ENCODE peak calls at places on chromosomes 4 and X, in seven cellular contexts. Y is suprapubic skin, V is lower lobe of right lung, Q is right atrium auricular region, E is pancreas, B is tibial nerve, T is uterus. X is an unnamed sample.

GRCh38 chrX:39176105-39176504 is 374.8 kb downstream of the MID1IP1 start:
- DNase-seq in V (no peak), E (no peak), B (no peak), T (no peak), Q (no peak), Y (no peak), X (no peak)

GRCh38 chr4:69823481-69824186 is 36.3 kb downstream of the SULT1E1 start:
- DNase-seq in Y (no peak), B (no peak), Q (no peak), V (peak; percentile 71), E (peak; percentile 64), T (no peak), X (no peak)

GRCh38 chrX:1928805-1929204 is 313.9 kb downstream of the ASMT start:
- DNase-seq in E (no peak), Q (no peak), V (no peak), T (no peak), B (no peak), Y (no peak), X (no peak)

GRCh38 chr4:76203541-76203940 is 10.1 kb downstream of the SCARB2 start:
- DNase-seq in T (no peak), Q (no peak), Y (no peak), B (no peak), V (no peak), E (no peak), X (no peak)

GRCh38 chrX:2652106-2652505 is 39.0 kb upstream of the CD99 start:
- DNase-seq in T (no peak), Y (no peak), E (no peak), B (no peak), Q (no peak), V (no peak), X (no peak)

GRCh38 chr4:147772459-147772969 is 40.6 kb downstream of the ARHGAP10 start:
- DNase-seq in Q (no peak), B (no peak), V (no peak), T (no peak), E (no peak), Y (no peak), X (no peak)

GRCh38 chr4:114393295-114394038 is 205.1 kb upstream of the UGT8 start:
- DNase-seq in Y (no peak), T (no peak), B (no peak), Q (no peak), V (no peak), E (no peak), X (no peak)

GRCh38 chrX:104324871-104325585 is 70.3 kb upstream of the ESX1 start:
- DNase-seq in Y (no peak), T (no peak), E (no peak), V (no peak), B (no peak), Q (no peak), X (no peak)

GRCh38 chr4:123452585-123452984 is 56.0 kb downstream of the SPRY1 start:
- DNase-seq in T (peak; percentile 40), V (peak; percentile 70), Y (no peak), E (no peak), B (peak; percentile 83), Q (peak; percentile 63), X (peak; percentile 81)

GRCh38 chr4:141675384-141675783 is 39.0 kb downstream of the IL15 start:
- DNase-seq in Q (no peak), E (no peak), B (no peak), Y (no peak), T (no peak), V (no peak), X (no peak)

GRCh38 chr4:178577933-178578332 is 1135.7 kb upstream of the AGA start:
- DNase-seq in E (no peak), B (no peak), V (no peak), Q (no peak), Y (no peak), T (no peak), X (no peak)

GRCh38 chr4:85829276-85830051 is 354.5 kb downstream of the ARHGAP24 start:
- DNase-seq in Y (no peak), T (no peak), V (no peak), E (no peak), B (no peak), Q (no peak), X (no peak)

GRCh38 chrX:139932077-139932900 is 564 bp downstream of the ATP11C start:
- DNase-seq in Y (peak; percentile 74), T (peak; percentile 35), Q (no peak), V (peak; percentile 62), B (peak; percentile 20), E (peak; percentile 21), X (peak; percentile 74)

GRCh38 chr4:57233391-57233790 is 123.2 kb upstream of the IGFBP7 start:
- DNase-seq in B (no peak), V (no peak), Q (no peak), T (no peak), Y (no peak), E (no peak), X (no peak)

GRCh38 chrX:78029663-78030062 is 60.2 kb upstream of the PGAM4 start:
- DNase-seq in E (no peak), V (no peak), Q (no peak), B (peak; percentile 5), Y (no peak), T (no peak), X (no peak)

GRCh38 chr4:147110968-147111367 is 165.3 kb upstream of the TTC29 start:
- DNase-seq in B (no peak), Y (no peak), T (no peak), E (no peak), Q (no peak), V (no peak), X (no peak)

GRCh38 chrX:3219667-3220066 is 126.8 kb downstream of the MXRA5 start:
- DNase-seq in B (no peak), V (no peak), E (peak; percentile 56), Q (no peak), T (no peak), Y (no peak), X (no peak)

GRCh38 chrX:70468709-70469108 is 24.1 kb downstream of the DLG3 start:
- DNase-seq in E (no peak), Q (no peak), B (no peak), Y (no peak), T (no peak), V (no peak), X (no peak)

GRCh38 chr4:83662204-83662603 is 126.3 kb downstream of the GPAT3 start:
- DNase-seq in Y (no peak), V (no peak), B (no peak), E (no peak), T (no peak), Q (no peak), X (no peak)

GRCh38 chr4:83664071-83664470 is 128.2 kb downstream of the GPAT3 start:
- DNase-seq in E (no peak), V (no peak), Y (no peak), B (no peak), Q (no peak), T (no peak), X (no peak)

GRCh38 chr4:83658806-83659205 is 122.9 kb downstream of the GPAT3 start:
- DNase-seq in E (no peak), V (no peak), T (no peak), B (no peak), Y (no peak), Q (no peak), X (no peak)

GRCh38 chr4:83660578-83660977 is 124.7 kb downstream of the GPAT3 start:
- DNase-seq in V (no peak), E (no peak), B (no peak), T (no peak), Q (no peak), Y (no peak), X (no peak)

DNA sequence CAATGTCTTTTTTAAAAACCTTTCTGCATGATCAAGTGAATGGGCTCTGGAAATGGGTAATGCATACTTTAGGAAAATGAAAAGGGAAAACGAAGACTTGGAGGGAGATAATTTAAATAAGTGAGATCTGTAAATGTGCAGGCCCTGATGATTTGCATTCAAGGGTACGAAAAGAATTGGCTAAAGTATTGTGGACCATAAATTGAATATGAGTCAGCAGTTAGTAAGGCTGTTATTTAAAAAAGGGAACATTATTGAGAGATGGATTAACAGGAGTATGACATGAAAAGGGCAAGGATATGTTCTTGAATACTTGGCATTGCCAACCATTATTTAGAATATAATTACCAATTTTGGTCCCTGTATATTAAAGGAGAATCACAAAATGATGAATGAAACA is 125.5 kb downstream of the GPAT3 start:
- DNase-seq in B (no peak), V (no peak), Q (no peak), Y (no peak), T (no peak), E (no peak), X (no peak)
- H3K4me1 ChIP-seq in B (no peaks in the 10 kb centered on the region), V (no peaks in the 10 kb centered on the region), Q (no peaks in the 10 kb centered on the region), Y (no peaks in the 10 kb centered on the region), T (no peaks in the 10 kb centered on the region), E (no peaks in the 10 kb centered on the region), X (no peaks in the 10 kb centered on the region)

GRCh38 chrX:420496-421223 is 34.0 kb upstream of the PPP2R3B start:
- DNase-seq in T (no peak), B (no peak), V (peak; percentile 32), E (no peak), Y (no peak), Q (no peak), X (no peak)
- TF ChIP-seq CTCF in T (no peak), B (no peak), V (no peak), E (no peak), Y (no peak), Q (no peak), X (no peak)

GRCh38 chr4:78606035-78606434 is 54.5 kb downstream of the ANXA3 start:
- DNase-seq in Y (no peak), Q (no peak), V (no peak), T (no peak), B (no peak), E (no peak), X (no peak)
- H3K4me1 ChIP-seq in Y (no peaks in the 10 kb centered on the region), Q (peaks cover 15% of the 10 kb centered on the region), V (no peaks in the 10 kb centered on the region), T (no peaks in the 10 kb centered on the region), B (peaks cover 3% of the 10 kb centered on the region), E (no peaks in the 10 kb centered on the region), X (peaks cover 11% of the 10 kb centered on the region)

DNA sequence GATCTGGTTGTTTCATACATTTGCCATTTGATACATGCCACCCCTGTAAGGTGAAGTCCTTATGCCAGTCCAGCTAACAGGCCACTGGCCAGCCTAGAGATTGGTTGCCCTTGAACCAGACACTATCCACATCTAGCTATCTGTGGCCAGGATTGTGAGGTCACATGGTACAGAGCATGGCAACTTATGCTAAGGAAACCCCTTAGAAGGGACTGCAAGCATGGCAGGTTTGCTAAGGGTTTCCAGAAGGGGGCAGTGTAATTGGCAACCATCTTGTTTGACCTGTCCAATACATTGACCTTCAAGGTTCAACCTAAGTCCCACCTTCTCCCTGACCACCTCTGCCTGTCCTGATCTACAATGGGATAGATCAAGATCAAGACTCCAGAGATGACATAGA is 47.5 kb downstream of the SMC1A start:
- DNase-seq in T (no peak), E (no peak), Y (no peak), Q (no peak), B (no peak), V (no peak), X (no peak)
- TF ChIP-seq CTCF in T (no peak), E (no peak), Y (no peak), Q (no peak), B (no peak), V (no peak), X (no peak)

GRCh38 chr4:7014815-7015214 is 28.4 kb upstream of the TADA2B start:
- DNase-seq in T (no peak), B (no peak), V (no peak), E (no peak), Q (no peak), Y (no peak), X (no peak)
- H3K4me1 ChIP-seq in T (no peaks in the 10 kb centered on the region), B (no peaks in the 10 kb centered on the region), V (no peaks in the 10 kb centered on the region), E (no peaks in the 10 kb centered on the region), Q (no peaks in the 10 kb centered on the region), Y (no peaks in the 10 kb centered on the region), X (no peaks in the 10 kb centered on the region)

X was measured in tibial artery.